ENCODE peak calls at places on chromosome 16, in seven cellular contexts. One of them, this sample, is unnamed.

GRCh38 chr16:27867122-27868110 is 196.1 kb downstream of the GSG1L start:
- DNase-seq in A549: peak
- DNase-seq in C1 segment of cervical spinal cord: peak
- DNase-seq in HCT116: peak
- DNase-seq in endodermal cell: peak
- DNase-seq in activated naive CD4-positive, alpha-beta T cell: no peak
- DNase-seq in NCI-H345: peak
- DNase-seq in this sample: peak

GRCh38 chr16:11435576-11435975 is 90.3 kb downstream of the RMI2 start:
- DNase-seq in A549: no peak
- DNase-seq in endodermal cell: no peak
- DNase-seq in activated naive CD4-positive, alpha-beta T cell: no peak
- DNase-seq in HCT116: no peak
- DNase-seq in NCI-H345: no peak
- DNase-seq in C1 segment of cervical spinal cord: no peak
- DNase-seq in this sample: no peak

GRCh38 chr16:60318486-60318885 is 1584.4 kb upstream of the GOT2 start:
- DNase-seq in NCI-H345: no peak
- DNase-seq in A549: no peak
- DNase-seq in activated naive CD4-positive, alpha-beta T cell: no peak
- DNase-seq in HCT116: no peak
- DNase-seq in C1 segment of cervical spinal cord: no peak
- DNase-seq in endodermal cell: no peak
- DNase-seq in this sample: no peak

GRCh38 chr16:22300427-22301071 is 3.3 kb downstream of the POLR3E start:
- DNase-seq in NCI-H345: peak
- DNase-seq in HCT116: no peak
- DNase-seq in activated naive CD4-positive, alpha-beta T cell: no peak
- DNase-seq in A549: peak
- DNase-seq in endodermal cell: peak
- DNase-seq in C1 segment of cervical spinal cord: peak
- DNase-seq in this sample: peak

GRCh38 chr16:82199209-82199608 is 29.2 kb upstream of the MPHOSPH6 start:
- DNase-seq in A549: no peak
- DNase-seq in endodermal cell: no peak
- DNase-seq in C1 segment of cervical spinal cord: no peak
- DNase-seq in NCI-H345: no peak
- DNase-seq in HCT116: no peak
- DNase-seq in activated naive CD4-positive, alpha-beta T cell: no peak
- DNase-seq in this sample: no peak

GRCh38 chr16:53949716-53950410 is 245.9 kb downstream of the FTO start:
- DNase-seq in activated naive CD4-positive, alpha-beta T cell: no peak
- DNase-seq in endodermal cell: no peak
- DNase-seq in C1 segment of cervical spinal cord: no peak
- DNase-seq in A549: no peak
- DNase-seq in NCI-H345: no peak
- DNase-seq in HCT116: no peak
- DNase-seq in this sample: no peak

GRCh38 chr16:47660540-47660939 is 199.4 kb downstream of the PHKB start:
- DNase-seq in activated naive CD4-positive, alpha-beta T cell: no peak
- DNase-seq in endodermal cell: no peak
- DNase-seq in HCT116: no peak
- DNase-seq in A549: no peak
- DNase-seq in NCI-H345: no peak
- DNase-seq in C1 segment of cervical spinal cord: no peak
- DNase-seq in this sample: no peak

GRCh38 chr16:53159781-53160436 is 105.1 kb downstream of the CHD9 start:
- DNase-seq in activated naive CD4-positive, alpha-beta T cell: no peak
- DNase-seq in HCT116: peak
- DNase-seq in A549: peak
- DNase-seq in NCI-H345: peak
- DNase-seq in endodermal cell: peak
- DNase-seq in C1 segment of cervical spinal cord: no peak
- DNase-seq in this sample: no peak

GRCh38 chr16:86509759-86510464 is 415 bp upstream of the FOXF1 start:
- DNase-seq in NCI-H345: no peak
- DNase-seq in activated naive CD4-positive, alpha-beta T cell: no peak
- DNase-seq in endodermal cell: peak
- DNase-seq in A549: no peak
- DNase-seq in HCT116: no peak
- DNase-seq in C1 segment of cervical spinal cord: no peak
- DNase-seq in this sample: no peak

GRCh38 chr16:30741461-30741914 is 6.7 kb upstream of the PHKG2 start:
- DNase-seq in HCT116: peak
- DNase-seq in A549: peak
- DNase-seq in C1 segment of cervical spinal cord: no peak
- DNase-seq in NCI-H345: no peak
- DNase-seq in activated naive CD4-positive, alpha-beta T cell: no peak
- DNase-seq in endodermal cell: peak
- DNase-seq in this sample: no peak

GRCh38 chr16:20302389-20302788 is 24.9 kb downstream of the GP2 start:
- DNase-seq in NCI-H345: no peak
- DNase-seq in activated naive CD4-positive, alpha-beta T cell: no peak
- DNase-seq in endodermal cell: no peak
- DNase-seq in A549: no peak
- DNase-seq in C1 segment of cervical spinal cord: no peak
- DNase-seq in HCT116: no peak
- DNase-seq in this sample: no peak

GRCh38 chr16:56382901-56383355 is 42.4 kb downstream of the AMFR start:
- DNase-seq in activated naive CD4-positive, alpha-beta T cell: no peak
- DNase-seq in NCI-H345: no peak
- DNase-seq in C1 segment of cervical spinal cord: no peak
- DNase-seq in endodermal cell: no peak
- DNase-seq in A549: peak
- DNase-seq in HCT116: no peak
- DNase-seq in this sample: no peak

GRCh38 chr16:48129926-48130325 is 25.9 kb downstream of the ABCC12 start:
- DNase-seq in HCT116: no peak
- DNase-seq in NCI-H345: no peak
- DNase-seq in activated naive CD4-positive, alpha-beta T cell: no peak
- DNase-seq in C1 segment of cervical spinal cord: no peak
- DNase-seq in endodermal cell: no peak
- DNase-seq in A549: no peak
- DNase-seq in this sample: no peak

GRCh38 chr16:56558024-56558747 is 6.7 kb upstream of the MT4 start:
- DNase-seq in HCT116: no peak
- DNase-seq in A549: peak
- DNase-seq in endodermal cell: no peak
- DNase-seq in C1 segment of cervical spinal cord: peak
- DNase-seq in activated naive CD4-positive, alpha-beta T cell: no peak
- DNase-seq in NCI-H345: no peak
- DNase-seq in this sample: peak

GRCh38 chr16:81276323-81276722 is 37.8 kb downstream of the BCO1 start:
- DNase-seq in A549: no peak
- DNase-seq in NCI-H345: no peak
- DNase-seq in endodermal cell: no peak
- DNase-seq in HCT116: no peak
- DNase-seq in activated naive CD4-positive, alpha-beta T cell: no peak
- DNase-seq in C1 segment of cervical spinal cord: peak
- DNase-seq in this sample: peak

GRCh38 chr16:79261944-79262552 is 338.5 kb downstream of the MAF start:
- DNase-seq in C1 segment of cervical spinal cord: no peak
- DNase-seq in activated naive CD4-positive, alpha-beta T cell: no peak
- DNase-seq in endodermal cell: no peak
- DNase-seq in HCT116: no peak
- DNase-seq in A549: no peak
- DNase-seq in NCI-H345: no peak
- DNase-seq in this sample: no peak

GRCh38 chr16:86508947-86509758 is 1.2 kb upstream of the FOXF1 start:
- DNase-seq in HCT116: peak
- DNase-seq in C1 segment of cervical spinal cord: no peak
- DNase-seq in NCI-H345: no peak
- DNase-seq in endodermal cell: peak
- DNase-seq in A549: no peak
- DNase-seq in activated naive CD4-positive, alpha-beta T cell: no peak
- DNase-seq in this sample: no peak

GRCh38 chr16:86816930-86817625 is 238.7 kb downstream of the FOXL1 start:
- DNase-seq in HCT116: no peak
- DNase-seq in C1 segment of cervical spinal cord: no peak
- DNase-seq in NCI-H345: no peak
- DNase-seq in A549: no peak
- DNase-seq in activated naive CD4-positive, alpha-beta T cell: no peak
- DNase-seq in endodermal cell: no peak
- DNase-seq in this sample: no peak

GRCh38 chr16:87068316-87068715 is 248.9 kb downstream of the C16orf95 start:
- DNase-seq in HCT116: no peak
- DNase-seq in NCI-H345: no peak
- DNase-seq in activated naive CD4-positive, alpha-beta T cell: no peak
- DNase-seq in A549: no peak
- DNase-seq in endodermal cell: peak
- DNase-seq in C1 segment of cervical spinal cord: no peak
- DNase-seq in this sample: no peak

GRCh38 chr16:48384305-48384981 is 770 bp downstream of the SIAH1 start:
- DNase-seq in HCT116: no peak
- DNase-seq in activated naive CD4-positive, alpha-beta T cell: no peak
- DNase-seq in A549: peak
- DNase-seq in C1 segment of cervical spinal cord: peak
- DNase-seq in NCI-H345: peak
- DNase-seq in endodermal cell: peak
- DNase-seq in this sample: no peak

GRCh38 chr16:69812213-69813014 is 50.3 kb downstream of the WWP2 start:
- DNase-seq in activated naive CD4-positive, alpha-beta T cell: no peak
- DNase-seq in A549: peak
- DNase-seq in endodermal cell: no peak
- DNase-seq in HCT116: no peak
- DNase-seq in NCI-H345: no peak
- DNase-seq in C1 segment of cervical spinal cord: no peak
- DNase-seq in this sample: no peak

GRCh38 chr16:52318259-52319008 is 228.5 kb downstream of the TOX3 start:
- DNase-seq in NCI-H345: peak
- DNase-seq in HCT116: no peak
- DNase-seq in A549: no peak
- DNase-seq in endodermal cell: no peak
- DNase-seq in activated naive CD4-positive, alpha-beta T cell: no peak
- DNase-seq in C1 segment of cervical spinal cord: no peak
- DNase-seq in this sample: no peak

GRCh38 chr16:83715217-83715920 is 92.4 kb upstream of the HSBP1 start:
- DNase-seq in activated naive CD4-positive, alpha-beta T cell: no peak
- DNase-seq in endodermal cell: no peak
- DNase-seq in A549: no peak
- DNase-seq in HCT116: no peak
- DNase-seq in NCI-H345: peak
- DNase-seq in C1 segment of cervical spinal cord: no peak
- DNase-seq in this sample: no peak

GRCh38 chr16:24463196-24463945 is 76.0 kb upstream of the RBBP6 start:
- DNase-seq in C1 segment of cervical spinal cord: no peak
- DNase-seq in endodermal cell: peak
- DNase-seq in A549: no peak
- DNase-seq in activated naive CD4-positive, alpha-beta T cell: no peak
- DNase-seq in HCT116: no peak
- DNase-seq in NCI-H345: no peak
- DNase-seq in this sample: no peak

GRCh38 chr16:28193530-28194423 is 18.0 kb downstream of the XPO6 start:
- DNase-seq in C1 segment of cervical spinal cord: no peak
- DNase-seq in NCI-H345: no peak
- DNase-seq in activated naive CD4-positive, alpha-beta T cell: no peak
- DNase-seq in HCT116: no peak
- DNase-seq in A549: no peak
- DNase-seq in endodermal cell: no peak
- DNase-seq in this sample: no peak

GRCh38 chr16:84218961-84219360 is 20.9 kb downstream of the KCNG4 start:
- DNase-seq in endodermal cell: peak
- DNase-seq in C1 segment of cervical spinal cord: no peak
- DNase-seq in A549: no peak
- DNase-seq in NCI-H345: no peak
- DNase-seq in HCT116: no peak
- DNase-seq in activated naive CD4-positive, alpha-beta T cell: no peak
- DNase-seq in this sample: no peak

GRCh38 chr16:69890114-69890890 is 60.8 kb upstream of the CLEC18A start:
- DNase-seq in C1 segment of cervical spinal cord: peak
- DNase-seq in A549: no peak
- DNase-seq in HCT116: no peak
- DNase-seq in activated naive CD4-positive, alpha-beta T cell: no peak
- DNase-seq in endodermal cell: peak
- DNase-seq in NCI-H345: peak
- DNase-seq in this sample: peak

GRCh38 chr16:57366544-57367040 is 5.7 kb upstream of the CX3CL1 start:
- DNase-seq in C1 segment of cervical spinal cord: no peak
- DNase-seq in HCT116: no peak
- DNase-seq in NCI-H345: no peak
- DNase-seq in endodermal cell: no peak
- DNase-seq in activated naive CD4-positive, alpha-beta T cell: no peak
- DNase-seq in A549: no peak
- DNase-seq in this sample: no peak

GRCh38 chr16:8905168-8905762 is 23.1 kb downstream of the LITAFD start:
- DNase-seq in endodermal cell: no peak
- DNase-seq in activated naive CD4-positive, alpha-beta T cell: no peak
- DNase-seq in A549: peak
- DNase-seq in HCT116: peak
- DNase-seq in C1 segment of cervical spinal cord: no peak
- DNase-seq in NCI-H345: peak
- DNase-seq in this sample: no peak

GRCh38 chr16:89020068-89020924 is 43.3 kb upstream of the CBFA2T3 start:
- DNase-seq in A549: no peak
- DNase-seq in endodermal cell: peak
- DNase-seq in C1 segment of cervical spinal cord: no peak
- DNase-seq in NCI-H345: no peak
- DNase-seq in activated naive CD4-positive, alpha-beta T cell: no peak
- DNase-seq in HCT116: no peak
- DNase-seq in this sample: no peak

GRCh38 chr16:11224894-11225676 is 30.9 kb downstream of the SOCS1 start:
- DNase-seq in C1 segment of cervical spinal cord: no peak
- DNase-seq in A549: no peak
- DNase-seq in activated naive CD4-positive, alpha-beta T cell: peak
- DNase-seq in HCT116: no peak
- DNase-seq in endodermal cell: no peak
- DNase-seq in NCI-H345: no peak
- DNase-seq in this sample: no peak

GRCh38 chr16:12067714-12068401 is 91.3 kb downstream of the SNX29 start:
- DNase-seq in endodermal cell: peak
- DNase-seq in C1 segment of cervical spinal cord: peak
- DNase-seq in HCT116: peak
- DNase-seq in A549: peak
- DNase-seq in NCI-H345: peak
- DNase-seq in activated naive CD4-positive, alpha-beta T cell: no peak
- DNase-seq in this sample: no peak